ENCODE peak calls at places on chromosomes 6 and 20, in seven cellular contexts. E is CD8-positive, alpha-beta T cell; F is HCT116; P is Caco-2; R is body of pancreas; G is upper lobe of right lung; V is esophagus muscularis mucosa. B is an unnamed sample. For H3K27me3, the result is how much of the 10 kb centered on the place peaks cover.

GRCh38 chr6:83853178-83853967 is at the start of gene RIPPLY2:
- DNase-seq in E (peak), R (no peak), F (no peak), V (no peak), P (no peak), G (no peak), B (peak)

GRCh38 chr6:117491916-117492315 is 9.4 kb downstream of the DCBLD1 start:
- DNase-seq in G (no peak), P (no peak), R (no peak), E (no peak), V (no peak), F (no peak), B (no peak)

GRCh38 chr20:2261105-2261504 is 34.7 kb upstream of the TGM3 start:
- DNase-seq in F (no peak), E (no peak), V (no peak), P (no peak), G (no peak), R (no peak), B (peak)

GRCh38 chr6:46325561-46326525 is 155.1 kb upstream of the ENPP5 start:
- DNase-seq in P (no peak), V (no peak), R (no peak), G (no peak), F (no peak), E (peak), B (peak)

GRCh38 chr6:31697555-31697954 is 5.6 kb downstream of the ABHD16A start:
- DNase-seq in P (no peak), R (no peak), F (no peak), V (no peak), E (no peak), G (no peak), B (peak)

GRCh38 chr6:57177545-57178225 is 5.6 kb downstream of the BAG2 start:
- DNase-seq in F (no peak), R (no peak), P (no peak), G (no peak), E (no peak), V (no peak), B (no peak)

GRCh38 chr20:5592165-5592564 is 158.0 kb upstream of the SHLD1 start:
- DNase-seq in V (no peak), F (no peak), G (no peak), E (no peak), P (no peak), R (no peak), B (no peak)

GRCh38 chr20:40959325-40960092 is 69.1 kb upstream of the TOP1 start:
- DNase-seq in R (no peak), F (no peak), V (peak), G (no peak), E (no peak), P (no peak), B (no peak)

GRCh38 chr20:16419138-16419715 is 154.0 kb downstream of the KIF16B start:
- DNase-seq in E (no peak), P (no peak), G (no peak), F (no peak), R (no peak), V (no peak), B (no peak)

GRCh38 chr20:13221313-13221672 is 219 bp downstream of the ISM1 start:
- DNase-seq in V (no peak), R (no peak), F (no peak), G (no peak), P (no peak), E (no peak), B (no peak)

GRCh38 chr20:37518606-37519507 is 2.2 kb upstream of the NNAT start:
- DNase-seq in V (no peak), F (no peak), P (no peak), G (peak), R (no peak), E (no peak), B (peak)

GRCh38 chr6:57190140-57190539 is 18.0 kb downstream of the BAG2 start:
- DNase-seq in R (no peak), G (no peak), F (no peak), P (peak), V (no peak), E (no peak), B (no peak)

GRCh38 chr6:116210750-116211425 is 43.0 kb downstream of the TSPYL4 start:
- DNase-seq in R (no peak), V (no peak), F (no peak), G (no peak), P (no peak), E (no peak), B (peak)

GRCh38 chr6:127267742-127268588 is 1.3 kb downstream of the RNF146 start:
- DNase-seq in R (no peak), E (no peak), G (no peak), P (no peak), F (no peak), V (no peak), B (no peak)

GRCh38 chr6:107185570-107185969 is 70.3 kb upstream of the BEND3 start:
- DNase-seq in G (no peak), R (no peak), F (no peak), V (no peak), E (no peak), P (peak), B (no peak)

GRCh38 chr6:165232277-165232654 is 77.1 kb downstream of the C6orf118 start:
- DNase-seq in P (no peak), V (no peak), E (no peak), R (no peak), G (no peak), F (no peak), B (no peak)

GRCh38 chr20:63771046-63771707 is 31.6 kb downstream of the SLC2A4RG start:
- DNase-seq in F (no peak), P (no peak), G (no peak), V (no peak), E (no peak), R (no peak), B (no peak)

GRCh38 chr6:110544472-110544871 is 68.1 kb upstream of the SLC22A16 start:
- DNase-seq in R (no peak), F (no peak), P (no peak), V (no peak), G (no peak), E (no peak), B (no peak)
- H3K4me3 ChIP-seq in R (no peak), F (no peak), P (no peak), V (no peak), G (no peak), E (no peak), B (no peak)

GRCh38 chr6:80165143-80165542 is 58.7 kb downstream of the BCKDHB start:
- DNase-seq in P (no peak), F (no peak), G (no peak), V (no peak), R (no peak), E (no peak), B (no peak)
- H3K27me3 ChIP-seq in P (under half), F (under half), G (under half), V (under half), R (under half), E (under half), B (under half)

DNA sequence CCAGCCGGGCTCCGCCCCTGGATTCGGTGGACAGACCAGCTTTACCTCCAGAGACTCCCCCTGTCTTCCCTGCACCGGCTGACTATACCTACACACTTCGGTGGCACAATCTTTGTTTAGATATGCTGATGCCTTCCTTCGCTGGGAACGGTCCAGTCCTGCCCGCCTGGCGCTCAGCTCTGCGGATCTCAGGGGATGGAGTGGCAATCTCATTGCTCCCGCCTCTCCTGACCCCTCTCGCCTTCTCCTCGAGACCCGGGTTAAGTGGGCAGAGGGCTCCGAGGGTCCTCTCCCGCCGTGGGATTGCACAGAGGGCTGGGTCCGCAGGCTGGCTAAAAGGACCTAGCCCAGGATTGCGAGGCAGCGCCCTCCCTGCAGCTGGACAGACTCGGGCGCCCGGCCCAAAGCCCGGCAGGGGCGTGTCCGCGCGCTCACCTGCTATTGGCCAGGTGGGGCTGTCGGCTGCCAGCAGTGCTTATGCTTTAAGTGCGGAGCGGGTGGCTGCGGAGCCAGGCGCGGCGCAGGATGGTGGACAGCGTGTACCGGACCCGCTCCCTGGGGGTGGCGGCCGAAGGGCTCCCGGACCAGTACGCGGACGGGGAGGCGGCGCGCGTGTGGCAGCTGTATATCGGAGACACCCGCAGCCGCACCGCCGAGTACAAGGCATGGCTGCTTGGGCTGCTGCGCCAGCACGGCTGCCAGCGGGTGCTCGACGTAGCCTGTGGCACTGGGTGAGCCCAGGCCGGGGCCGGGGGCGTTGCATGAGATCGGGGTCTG is at the start of gene GNMT:
- DNase-seq in P (peak), G (peak), V (no peak), E (peak), F (no peak), R (peak), B (peak)
- H3K4me3 ChIP-seq in P (peak), G (peak), V (peak), E (peak), F (peak), R (peak), B (no peak)

GRCh38 chr20:57260959-57261357 is 5.5 kb downstream of the BMP7 start:
- DNase-seq in R (no peak), F (no peak), E (no peak), G (no peak), P (no peak), V (no peak), B (no peak)

GRCh38 chr20:57260065-57260958 is 6.1 kb downstream of the BMP7 start:
- DNase-seq in F (no peak), V (no peak), E (no peak), R (no peak), P (no peak), G (no peak), B (no peak)

GRCh38 chr20:57258055-57258454 is 8.4 kb downstream of the BMP7 start:
- DNase-seq in E (no peak), F (no peak), P (no peak), R (no peak), G (no peak), V (no peak), B (no peak)

GRCh38 chr20:57261488-57262243 is 4.8 kb downstream of the BMP7 start:
- DNase-seq in R (no peak), V (no peak), G (no peak), F (no peak), P (no peak), E (no peak), B (no peak)

GRCh38 chr20:57259179-57260021 is 7.0 kb downstream of the BMP7 start:
- DNase-seq in V (no peak), F (no peak), P (no peak), R (no peak), E (no peak), G (no peak), B (no peak)
- H3K27me3 ChIP-seq in V (under half), F (under half), P (under half), R (under half), E (under half), G (half or more), B (under half)

DNA sequence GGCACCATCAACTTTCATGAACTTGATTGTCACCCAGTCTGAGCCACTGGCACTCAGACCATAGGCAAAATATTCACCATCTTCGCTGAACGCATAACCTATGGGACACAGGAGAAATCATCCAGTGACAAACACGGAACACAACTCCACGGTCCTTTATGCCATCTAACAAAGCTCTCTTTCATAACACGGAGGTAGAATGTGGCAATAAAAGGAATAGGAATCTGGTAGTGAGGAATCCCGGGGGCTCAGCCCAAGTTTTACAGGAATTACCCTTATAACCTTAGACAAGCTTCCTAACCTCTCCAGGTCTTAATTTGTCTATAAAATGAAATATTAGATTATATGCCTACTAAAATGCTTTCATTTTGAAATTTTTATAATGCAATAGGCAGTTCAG is 29.4 kb downstream of the PREP start:
- DNase-seq in G (no peak), R (no peak), E (no peak), V (no peak), F (no peak), P (no peak), B (no peak)
- H3K4me3 ChIP-seq in G (no peak), R (no peak), E (no peak), V (no peak), F (no peak), P (no peak), B (no peak)

GRCh38 chr20:46898433-46898832 is 3.8 kb downstream of the EYA2 start:
- DNase-seq in E (no peak), P (no peak), F (no peak), V (no peak), R (no peak), G (no peak), B (no peak)
- H3K27me3 ChIP-seq in E (under half), P (under half), F (under half), V (under half), R (under half), G (half or more), B (under half)

B was measured in MG63.